ENCODE peak calls at places on chromosomes 11 and 22, in nine cellular contexts. P is GM19239; E is HFFc6; Q is HAP-1; H is fibroblast of gingiva; U is activated CD4-positive, alpha-beta T cell treated with anti-CD3 and anti-CD28 coated beads, Interleukin-2, amount 50 U/mL, for 1 hour; N is central memory CD4-positive, alpha-beta T cell; J is stimulated activated CD8-positive, alpha-beta memory T cell treated with anti-CD3 and anti-CD28 coated beads, Interleukin-7, amount 100 ng/mL, for 24 hours; M is T-helper 2 cell. T is an unnamed sample.

GRCh38 chr11:134439181-134439580 is 27.1 kb upstream of the B3GAT1 start:
- DNase-seq in N (no peak), E (no peak), M (no peak), J (no peak), U (no peak), P (no peak), H (no peak), Q (no peak), T (no peak)

GRCh38 chr11:18615628-18616392 is 16.2 kb downstream of the MISFA start:
- DNase-seq in H (no peak), Q (no peak), P (peak; percentile 48), U (no peak), E (no peak), J (no peak), M (no peak), N (no peak), T (no peak)

GRCh38 chr11:68965901-68966868 is 14.6 kb downstream of the MRGPRD start:
- DNase-seq in J (no peak), M (no peak), H (no peak), E (no peak), U (no peak), N (peak; percentile 35), P (no peak), Q (no peak), T (no peak)

GRCh38 chr11:102347526-102348331 is 715 bp downstream of the BIRC2 start:
- DNase-seq in E (peak; percentile 35), N (peak; percentile 28), H (peak; percentile 32), Q (peak; percentile 14), P (no peak), U (no peak), M (no peak), J (no peak), T (no peak)

GRCh38 chr22:46031066-46031465 is 54.1 kb upstream of the WNT7B start:
- DNase-seq in P (no peak), N (no peak), M (no peak), J (no peak), E (no peak), U (no peak), H (no peak), Q (no peak), T (no peak)

GRCh38 chr11:116420030-116420429 is 352.8 kb downstream of the BUD13 start:
- DNase-seq in N (no peak), Q (no peak), H (no peak), J (no peak), E (no peak), M (no peak), U (no peak), P (no peak), T (no peak)

GRCh38 chr11:12606597-12606996 is 67.6 kb upstream of the TEAD1 start:
- DNase-seq in N (no peak), J (no peak), P (no peak), M (no peak), E (peak; percentile 81), Q (no peak), U (no peak), H (peak; percentile 87), T (no peak)

GRCh38 chr11:88179141-88179540 is 3.9 kb upstream of the RAB38 start:
- DNase-seq in Q (no peak), M (no peak), H (no peak), N (no peak), J (no peak), U (no peak), E (no peak), P (no peak), T (no peak)

GRCh38 chr11:77999446-77999845 is 5.0 kb upstream of the INTS4 start:
- DNase-seq in J (no peak), H (no peak), N (no peak), P (no peak), Q (no peak), M (no peak), U (no peak), E (no peak), T (peak; percentile 34)

GRCh38 chr11:111384494-111384893 is 5.4 kb upstream of the POU2AF1 start:
- DNase-seq in M (no peak), J (no peak), P (no peak), Q (no peak), H (no peak), E (no peak), N (no peak), U (no peak), T (no peak)

T was measured in germinal center.